ENCODE peak calls at places on chromosomes 7 and 10, in eight cellular contexts. I is nephron progenitor cell; E is non-pigmented ciliary epithelial cell; C is CD8-positive, alpha-beta T cell; T is ecto neural progenitor cell; S is Jurkat, Clone E6-1; N is stimulated activated naive CD4-positive, alpha-beta T cell treated with Interleukin-2 at 50 U/mL for 16 hours; D is transverse colon. M is an unnamed sample.
A peak's percentile ranks its signal among the peaks of the same experiment; 100 is the strongest.

GRCh38 chr7:129386563-129386962 is 47.7 kb upstream of the STRIP2 start:
- DNase-seq in I (no peak), E (no peak), C (no peak), T (no peak), S (no peak), N (no peak), D (no peak), M (no peak)

GRCh38 chr7:96998333-96998732 is 7.0 kb upstream of the DLX6 start:
- DNase-seq in I (no peak), E (no peak), C (no peak), T (no peak), S (no peak), N (no peak), D (no peak), M (no peak)

GRCh38 chr10:7282457-7282856 is 128.4 kb downstream of the SFMBT2 start:
- DNase-seq in I (no peak), E (no peak), C (no peak), T (no peak), S (no peak), N (no peak), D (no peak), M (no peak)

GRCh38 chr7:107372298-107372697 is 97.6 kb upstream of the GPR22 start:
- DNase-seq in I (no peak), E (peak; percentile 37), C (no peak), T (no peak), S (no peak), N (no peak), D (no peak), M (no peak)

GRCh38 chr10:124874-125273 is 10.4 kb upstream of the ZMYND11 start:
- DNase-seq in I (no peak), E (no peak), C (no peak), T (no peak), S (no peak), N (no peak), D (no peak), M (no peak)

GRCh38 chr7:120402368-120402767 is 129.4 kb downstream of the KCND2 start:
- DNase-seq in I (no peak), E (peak; percentile 35), C (no peak), T (no peak), S (no peak), N (no peak), D (no peak), M (no peak)

GRCh38 chr10:12909836-12910185 is 91.7 kb downstream of the CCDC3 start:
- DNase-seq in I (peak; percentile 35), E (no peak), C (no peak), T (no peak), S (no peak), N (no peak), D (peak; percentile 15), M (no peak)

GRCh38 chr7:102117743-102118142 is 168.9 kb upstream of the SH2B2 start:
- DNase-seq in I (no peak), E (peak; percentile 72), C (no peak), T (no peak), S (no peak), N (no peak), D (no peak), M (no peak)

GRCh38 chr10:74750848-74751274 is 75.5 kb upstream of the KAT6B start:
- DNase-seq in I (no peak), E (no peak), C (no peak), T (no peak), S (no peak), N (no peak), D (no peak), M (no peak)

GRCh38 chr7:35707422-35707821 is 12.5 kb upstream of the HERPUD2 start:
- DNase-seq in I (no peak), E (no peak), C (no peak), T (no peak), S (no peak), N (no peak), D (no peak), M (no peak)

GRCh38 chr10:1412531-1413189 is 324.7 kb downstream of the ADARB2 start:
- DNase-seq in I (no peak), E (no peak), C (no peak), T (peak; percentile 22), S (no peak), N (no peak), D (no peak), M (peak; percentile 4)

GRCh38 chr7:5441840-5442513 is 18.3 kb upstream of the TNRC18 start:
- DNase-seq in I (no peak), E (no peak), C (no peak), T (no peak), S (no peak), N (no peak), D (no peak), M (no peak)

GRCh38 chr10:71860243-71861029 is 9.4 kb upstream of the PSAP start:
- DNase-seq in I (peak; percentile 51), E (peak; percentile 99), C (no peak), T (peak; percentile 75), S (no peak), N (peak; percentile 15), D (peak; percentile 83), M (peak; percentile 85)

GRCh38 chr7:919114-919442 is 35.4 kb downstream of the ADAP1 start:
- DNase-seq in I (peak; percentile 1), E (no peak), C (no peak), T (no peak), S (no peak), N (no peak), D (peak; percentile 8), M (no peak)

GRCh38 chr10:110547139-110547761 is 20.2 kb upstream of the SMC3 start:
- DNase-seq in I (no peak), E (no peak), C (no peak), T (no peak), S (peak; percentile 48), N (no peak), D (no peak), M (no peak)

GRCh38 chr7:47873767-47874166 is 74.5 kb downstream of the PKD1L1 start:
- DNase-seq in I (no peak), E (no peak), C (no peak), T (no peak), S (no peak), N (no peak), D (no peak), M (no peak)

GRCh38 chr7:41133700-41134099 is 569.2 kb downstream of the INHBA start:
- DNase-seq in I (no peak), E (no peak), C (no peak), T (no peak), S (no peak), N (no peak), D (no peak), M (no peak)

GRCh38 chr7:32163141-32163806 is 93.1 kb upstream of the PDE1C start:
- DNase-seq in I (no peak), E (peak; percentile 53), C (no peak), T (no peak), S (no peak), N (no peak), D (peak; percentile 26), M (no peak)

GRCh38 chr7:134480730-134481129 is 21.8 kb upstream of the AKR1B1 start:
- DNase-seq in I (no peak), E (no peak), C (no peak), T (no peak), S (no peak), N (no peak), D (no peak), M (no peak)

GRCh38 chr7:75900617-75901315 is 14.2 kb upstream of the POR start:
- DNase-seq in I (no peak), E (no peak), C (no peak), T (no peak), S (no peak), N (no peak), D (no peak), M (no peak)

GRCh38 chr10:4541292-4541691 is 284.7 kb upstream of the AKR1E2 start:
- DNase-seq in I (no peak), E (peak; percentile 84), C (no peak), T (no peak), S (no peak), N (no peak), D (peak; percentile 19), M (no peak)

M was measured in DND-41.